ENCODE peak calls at places on chromosomes 2 and 18, in nine cellular contexts. E, L, B, X, W, U, R, V and A are unnamed samples.

GRCh38 chr2:225006730-225007129 is 35.5 kb downstream of the DOCK10 start:
- ATAC-seq in E (no peak), L (no peak), B (no peak), X (peak), W (no peak), U (no peak), R (no peak), V (peak), A (no peak)

GRCh38 chr2:234989183-234989701 is 37.4 kb downstream of the SH3BP4 start:
- ATAC-seq in E (peak), L (no peak), B (no peak), X (no peak), W (no peak), U (peak), R (no peak), V (no peak), A (no peak)

GRCh38 chr18:73235491-73235890 is 367.7 kb upstream of the NETO1 start:
- ATAC-seq in E (peak), L (no peak), B (no peak), X (peak), W (peak), U (no peak), R (no peak), V (peak), A (peak)

GRCh38 chr2:36469267-36469561 is 113.6 kb downstream of the CRIM1 start:
- ATAC-seq in E (no peak), L (no peak), B (no peak), X (no peak), W (no peak), U (no peak), R (no peak), V (no peak), A (no peak)

GRCh38 chr18:26757263-26758019 is 108.1 kb downstream of the AQP4 start:
- ATAC-seq in E (no peak), L (no peak), B (no peak), X (no peak), W (peak), U (peak), R (no peak), V (no peak), A (no peak)

GRCh38 chr2:8376603-8377423 is 305.0 kb upstream of the ID2 start:
- ATAC-seq in E (no peak), L (no peak), B (no peak), X (peak), W (no peak), U (no peak), R (no peak), V (no peak), A (no peak)

GRCh38 chr2:73418343-73418742 is 32.7 kb downstream of the ALMS1 start:
- ATAC-seq in E (peak), L (no peak), B (no peak), X (no peak), W (no peak), U (peak), R (no peak), V (no peak), A (no peak)

GRCh38 chr2:71256421-71256820 is 29.5 kb upstream of the PAIP2B start:
- ATAC-seq in E (no peak), L (no peak), B (no peak), X (no peak), W (no peak), U (no peak), R (peak), V (no peak), A (no peak)

GRCh38 chr2:171086352-171087290 is 74.1 kb downstream of the TLK1 start:
- ATAC-seq in E (peak), L (peak), B (peak), X (peak), W (peak), U (peak), R (peak), V (peak), A (no peak)

GRCh38 chr2:11292464-11293255 is 51.8 kb downstream of the ROCK2 start:
- ATAC-seq in E (no peak), L (no peak), B (no peak), X (no peak), W (peak), U (no peak), R (peak), V (no peak), A (no peak)

GRCh38 chr18:54923339-54923956 is 35.8 kb downstream of the CCDC68 start:
- ATAC-seq in E (no peak), L (no peak), B (no peak), X (no peak), W (no peak), U (no peak), R (no peak), V (no peak), A (no peak)

GRCh38 chr2:203721770-203722169 is 15.3 kb downstream of the CD28 start:
- ATAC-seq in E (no peak), L (no peak), B (no peak), X (no peak), W (no peak), U (no peak), R (peak), V (no peak), A (no peak)

GRCh38 chr2:96952976-96953610 is 33.3 kb downstream of the FAM178B start:
- ATAC-seq in E (no peak), L (no peak), B (no peak), X (no peak), W (no peak), U (no peak), R (no peak), V (no peak), A (no peak)

GRCh38 chr2:200534572-200534971 is 8.6 kb downstream of the SGO2 start:
- ATAC-seq in E (no peak), L (no peak), B (no peak), X (no peak), W (no peak), U (no peak), R (no peak), V (no peak), A (no peak)

GRCh38 chr2:69836316-69836715 is 6.9 kb downstream of the GMCL1 start:
- ATAC-seq in E (no peak), L (no peak), B (no peak), X (no peak), W (no peak), U (no peak), R (no peak), V (no peak), A (no peak)

GRCh38 chr2:23452853-23453420 is 68.0 kb downstream of the KLHL29 start:
- ATAC-seq in E (no peak), L (peak), B (peak), X (peak), W (no peak), U (no peak), R (no peak), V (peak), A (peak)

GRCh38 chr18:56374005-56374655 is 264.3 kb downstream of the TXNL1 start:
- ATAC-seq in E (no peak), L (no peak), B (no peak), X (no peak), W (peak), U (no peak), R (no peak), V (no peak), A (no peak)

GRCh38 chr2:10919776-10920606 is 8.3 kb downstream of the KCNF1 start:
- ATAC-seq in E (peak), L (no peak), B (no peak), X (no peak), W (no peak), U (no peak), R (peak), V (no peak), A (no peak)

GRCh38 chr18:46387426-46388131 is 269.4 kb downstream of the LOXHD1 start:
- ATAC-seq in E (no peak), L (no peak), B (no peak), X (no peak), W (no peak), U (no peak), R (peak), V (no peak), A (no peak)

GRCh38 chr18:10038268-10038667 is 124.5 kb downstream of the VAPA start:
- ATAC-seq in E (no peak), L (no peak), B (no peak), X (no peak), W (no peak), U (no peak), R (no peak), V (no peak), A (no peak)